ENCODE peak calls at places on chromosomes 3 and 15, in nine cellular contexts. One of them, this sample, is unnamed.

GRCh38 chr3:26191556-26191955 is 401.7 kb downstream of the OXSM start:
- DNase-seq in NB4: no peak
- DNase-seq in heart left ventricle: no peak
- DNase-seq in A549: no peak
- DNase-seq in H1: no peak
- DNase-seq in transverse colon: no peak
- DNase-seq in IMR-90: no peak
- DNase-seq in Peyer's patch: no peak
- DNase-seq in GM12892: no peak
- DNase-seq in this sample: no peak

GRCh38 chr15:43268111-43269105 is 1.7 kb upstream of the TGM5 start:
- DNase-seq in NB4: peak
- DNase-seq in heart left ventricle: no peak
- DNase-seq in A549: no peak
- DNase-seq in H1: no peak
- DNase-seq in transverse colon: no peak
- DNase-seq in IMR-90: no peak
- DNase-seq in Peyer's patch: no peak
- DNase-seq in GM12892: no peak
- DNase-seq in this sample: no peak

GRCh38 chr3:31699309-31699953 is 166.7 kb downstream of the STT3B start:
- DNase-seq in NB4: peak
- DNase-seq in heart left ventricle: no peak
- DNase-seq in A549: peak
- DNase-seq in H1: no peak
- DNase-seq in transverse colon: no peak
- DNase-seq in IMR-90: no peak
- DNase-seq in Peyer's patch: no peak
- DNase-seq in GM12892: no peak
- DNase-seq in this sample: peak

GRCh38 chr3:126540946-126541627 is 17.1 kb downstream of the CHST13 start:
- DNase-seq in NB4: peak
- DNase-seq in heart left ventricle: peak
- DNase-seq in A549: no peak
- DNase-seq in H1: no peak
- DNase-seq in transverse colon: peak
- DNase-seq in IMR-90: no peak
- DNase-seq in Peyer's patch: no peak
- DNase-seq in GM12892: no peak
- DNase-seq in this sample: no peak

GRCh38 chr3:123720638-123721037 is 135.8 kb upstream of the HACD2 start:
- DNase-seq in NB4: no peak
- DNase-seq in heart left ventricle: no peak
- DNase-seq in A549: no peak
- DNase-seq in H1: no peak
- DNase-seq in transverse colon: no peak
- DNase-seq in IMR-90: no peak
- DNase-seq in Peyer's patch: no peak
- DNase-seq in GM12892: no peak
- DNase-seq in this sample: no peak

GRCh38 chr15:44136991-44137477 is 58.0 kb downstream of the FRMD5 start:
- DNase-seq in NB4: no peak
- DNase-seq in heart left ventricle: no peak
- DNase-seq in A549: no peak
- DNase-seq in H1: no peak
- DNase-seq in transverse colon: no peak
- DNase-seq in IMR-90: no peak
- DNase-seq in Peyer's patch: no peak
- DNase-seq in GM12892: no peak
- DNase-seq in this sample: no peak

GRCh38 chr3:193688845-193689714 is 96.1 kb downstream of the OPA1 start:
- DNase-seq in NB4: no peak
- DNase-seq in heart left ventricle: no peak
- DNase-seq in A549: no peak
- DNase-seq in H1: no peak
- DNase-seq in transverse colon: no peak
- DNase-seq in IMR-90: no peak
- DNase-seq in Peyer's patch: no peak
- DNase-seq in GM12892: no peak
- DNase-seq in this sample: no peak

GRCh38 chr3:33425456-33425855 is 14.7 kb downstream of the UBP1 start:
- DNase-seq in NB4: no peak
- DNase-seq in heart left ventricle: no peak
- DNase-seq in A549: no peak
- DNase-seq in H1: no peak
- DNase-seq in transverse colon: no peak
- DNase-seq in IMR-90: no peak
- DNase-seq in Peyer's patch: no peak
- DNase-seq in GM12892: no peak
- DNase-seq in this sample: no peak

GRCh38 chr3:69425249-69425648 is 39.4 kb upstream of the FRMD4B start:
- DNase-seq in NB4: peak
- DNase-seq in heart left ventricle: no peak
- DNase-seq in A549: peak
- DNase-seq in H1: no peak
- DNase-seq in transverse colon: peak
- DNase-seq in IMR-90: peak
- DNase-seq in Peyer's patch: no peak
- DNase-seq in GM12892: peak
- DNase-seq in this sample: no peak

GRCh38 chr15:92510163-92510882 is 116.6 kb downstream of the ST8SIA2 start:
- DNase-seq in NB4: no peak
- DNase-seq in heart left ventricle: no peak
- DNase-seq in A549: peak
- DNase-seq in H1: peak
- DNase-seq in transverse colon: no peak
- DNase-seq in IMR-90: no peak
- DNase-seq in Peyer's patch: no peak
- DNase-seq in GM12892: no peak
- DNase-seq in this sample: no peak

GRCh38 chr3:32374788-32375595 is 16.7 kb upstream of the CMTM7 start:
- DNase-seq in NB4: peak
- DNase-seq in heart left ventricle: peak
- DNase-seq in A549: peak
- DNase-seq in H1: no peak
- DNase-seq in transverse colon: peak
- DNase-seq in IMR-90: peak
- DNase-seq in Peyer's patch: peak
- DNase-seq in GM12892: peak
- DNase-seq in this sample: peak

GRCh38 chr3:47251689-47252088 is 30.9 kb downstream of the KIF9 start:
- DNase-seq in NB4: peak
- DNase-seq in heart left ventricle: no peak
- DNase-seq in A549: no peak
- DNase-seq in H1: no peak
- DNase-seq in transverse colon: no peak
- DNase-seq in IMR-90: no peak
- DNase-seq in Peyer's patch: no peak
- DNase-seq in GM12892: no peak
- DNase-seq in this sample: no peak

GRCh38 chr15:47764666-47765065 is 47.4 kb downstream of the SEMA6D start:
- DNase-seq in NB4: no peak
- DNase-seq in heart left ventricle: no peak
- DNase-seq in A549: no peak
- DNase-seq in H1: no peak
- DNase-seq in transverse colon: no peak
- DNase-seq in IMR-90: no peak
- DNase-seq in Peyer's patch: no peak
- DNase-seq in GM12892: no peak
- DNase-seq in this sample: no peak

GRCh38 chr3:23830869-23831484 is 25.2 kb downstream of the UBE2E1 start:
- DNase-seq in NB4: peak
- DNase-seq in heart left ventricle: no peak
- DNase-seq in A549: no peak
- DNase-seq in H1: no peak
- DNase-seq in transverse colon: no peak
- DNase-seq in IMR-90: no peak
- DNase-seq in Peyer's patch: no peak
- DNase-seq in GM12892: no peak
- DNase-seq in this sample: no peak

GRCh38 chr3:42753757-42754156 is 19.3 kb downstream of the CCDC13 start:
- DNase-seq in NB4: no peak
- DNase-seq in heart left ventricle: no peak
- DNase-seq in A549: no peak
- DNase-seq in H1: no peak
- DNase-seq in transverse colon: no peak
- DNase-seq in IMR-90: no peak
- DNase-seq in Peyer's patch: no peak
- DNase-seq in GM12892: no peak
- DNase-seq in this sample: no peak

GRCh38 chr3:52339612-52340011 is 23.5 kb downstream of the DNAH1 start:
- DNase-seq in NB4: peak
- DNase-seq in heart left ventricle: peak
- DNase-seq in A549: peak
- DNase-seq in H1: no peak
- DNase-seq in transverse colon: peak
- DNase-seq in IMR-90: peak
- DNase-seq in Peyer's patch: peak
- DNase-seq in GM12892: no peak
- DNase-seq in this sample: no peak

GRCh38 chr3:101867521-101867920 is 18.2 kb downstream of the NFKBIZ start:
- DNase-seq in NB4: no peak
- DNase-seq in heart left ventricle: no peak
- DNase-seq in A549: no peak
- DNase-seq in H1: no peak
- DNase-seq in transverse colon: no peak
- DNase-seq in IMR-90: no peak
- DNase-seq in Peyer's patch: no peak
- DNase-seq in GM12892: no peak
- DNase-seq in this sample: no peak

GRCh38 chr3:135192929-135193328 is 397.9 kb downstream of the EPHB1 start:
- DNase-seq in NB4: no peak
- DNase-seq in heart left ventricle: no peak
- DNase-seq in A549: no peak
- DNase-seq in H1: no peak
- DNase-seq in transverse colon: no peak
- DNase-seq in IMR-90: no peak
- DNase-seq in Peyer's patch: no peak
- DNase-seq in GM12892: no peak
- DNase-seq in this sample: no peak
- TF ChIP-seq POLR2A in NB4: no peak
- TF ChIP-seq POLR2A in heart left ventricle: no peak
- TF ChIP-seq POLR2A in A549: no peak
- TF ChIP-seq POLR2A in H1: no peak
- TF ChIP-seq POLR2A in transverse colon: no peak
- TF ChIP-seq POLR2A in IMR-90: no peak
- TF ChIP-seq POLR2A in Peyer's patch: no peak
- TF ChIP-seq POLR2A in GM12892: no peak
- TF ChIP-seq POLR2A in this sample: no peak

DNA sequence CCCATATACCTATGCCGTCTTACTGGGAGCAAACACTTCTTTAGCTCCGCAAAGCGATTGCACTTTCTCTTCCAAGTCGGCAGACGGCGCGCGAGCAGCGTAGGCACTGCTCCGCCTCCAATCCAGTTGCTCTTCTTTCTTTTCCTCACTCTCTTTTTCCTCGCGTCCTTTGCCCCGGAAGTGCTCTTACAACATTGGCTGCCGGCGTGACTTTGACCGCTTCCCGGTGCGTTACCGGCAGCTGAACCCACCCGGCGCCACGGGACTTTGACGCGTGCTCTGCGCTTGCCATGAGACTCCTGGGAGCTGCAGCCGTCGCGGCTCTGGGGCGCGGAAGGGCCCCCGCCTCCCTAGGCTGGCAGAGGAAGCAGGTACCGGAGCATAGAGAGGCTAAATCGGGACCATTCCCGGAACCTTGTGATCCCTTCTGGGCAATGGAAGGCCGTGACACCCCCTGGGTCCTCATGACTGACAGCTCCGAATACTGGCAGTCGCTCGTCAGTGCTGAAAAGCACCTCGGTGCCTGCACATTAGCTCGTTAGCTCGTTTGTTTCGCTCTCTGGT is at the start of gene GFM1:
- DNase-seq in NB4: peak
- DNase-seq in heart left ventricle: peak
- DNase-seq in A549: peak
- DNase-seq in H1: peak
- DNase-seq in transverse colon: peak
- DNase-seq in IMR-90: peak
- DNase-seq in Peyer's patch: peak
- DNase-seq in GM12892: peak
- DNase-seq in this sample: peak
- TF ChIP-seq POLR2A in NB4: peak
- TF ChIP-seq POLR2A in heart left ventricle: peak
- TF ChIP-seq POLR2A in A549: peak
- TF ChIP-seq POLR2A in H1: peak
- TF ChIP-seq POLR2A in transverse colon: peak
- TF ChIP-seq POLR2A in IMR-90: peak
- TF ChIP-seq POLR2A in Peyer's patch: peak
- TF ChIP-seq POLR2A in GM12892: peak
- TF ChIP-seq POLR2A in this sample: peak

GRCh38 chr3:53842436-53843194 is 3.6 kb downstream of the CHDH start:
- DNase-seq in NB4: no peak
- DNase-seq in heart left ventricle: peak
- DNase-seq in A549: peak
- DNase-seq in H1: no peak
- DNase-seq in transverse colon: peak
- DNase-seq in IMR-90: peak
- DNase-seq in Peyer's patch: no peak
- DNase-seq in GM12892: no peak
- DNase-seq in this sample: no peak
- TF ChIP-seq POLR2A in NB4: no peak
- TF ChIP-seq POLR2A in heart left ventricle: no peak
- TF ChIP-seq POLR2A in A549: no peak
- TF ChIP-seq POLR2A in H1: no peak
- TF ChIP-seq POLR2A in transverse colon: no peak
- TF ChIP-seq POLR2A in IMR-90: no peak
- TF ChIP-seq POLR2A in Peyer's patch: no peak
- TF ChIP-seq POLR2A in GM12892: no peak
- TF ChIP-seq POLR2A in this sample: no peak

GRCh38 chr3:172608575-172608974 is 85.3 kb upstream of the TNFSF10 start:
- DNase-seq in NB4: no peak
- DNase-seq in heart left ventricle: no peak
- DNase-seq in A549: no peak
- DNase-seq in H1: no peak
- DNase-seq in transverse colon: no peak
- DNase-seq in IMR-90: no peak
- DNase-seq in Peyer's patch: no peak
- DNase-seq in GM12892: no peak
- DNase-seq in this sample: no peak

GRCh38 chr3:172604895-172605646 is 81.8 kb upstream of the TNFSF10 start:
- DNase-seq in NB4: no peak
- DNase-seq in heart left ventricle: no peak
- DNase-seq in A549: no peak
- DNase-seq in H1: no peak
- DNase-seq in transverse colon: no peak
- DNase-seq in IMR-90: no peak
- DNase-seq in Peyer's patch: no peak
- DNase-seq in GM12892: no peak
- DNase-seq in this sample: no peak

GRCh38 chr3:172609750-172610149 is 86.5 kb upstream of the TNFSF10 start:
- DNase-seq in NB4: no peak
- DNase-seq in heart left ventricle: no peak
- DNase-seq in A549: no peak
- DNase-seq in H1: no peak
- DNase-seq in transverse colon: no peak
- DNase-seq in IMR-90: no peak
- DNase-seq in Peyer's patch: no peak
- DNase-seq in GM12892: no peak
- DNase-seq in this sample: no peak

GRCh38 chr3:172607305-172608121 is 84.3 kb upstream of the TNFSF10 start:
- DNase-seq in NB4: no peak
- DNase-seq in heart left ventricle: no peak
- DNase-seq in A549: no peak
- DNase-seq in H1: peak
- DNase-seq in transverse colon: no peak
- DNase-seq in IMR-90: peak
- DNase-seq in Peyer's patch: no peak
- DNase-seq in GM12892: no peak
- DNase-seq in this sample: no peak

GRCh38 chr3:172606021-172606420 is 82.8 kb upstream of the TNFSF10 start:
- DNase-seq in NB4: no peak
- DNase-seq in heart left ventricle: no peak
- DNase-seq in A549: no peak
- DNase-seq in H1: no peak
- DNase-seq in transverse colon: no peak
- DNase-seq in IMR-90: peak
- DNase-seq in Peyer's patch: no peak
- DNase-seq in GM12892: no peak
- DNase-seq in this sample: no peak
- TF ChIP-seq POLR2A in NB4: no peak
- TF ChIP-seq POLR2A in heart left ventricle: no peak
- TF ChIP-seq POLR2A in A549: no peak
- TF ChIP-seq POLR2A in H1: no peak
- TF ChIP-seq POLR2A in transverse colon: no peak
- TF ChIP-seq POLR2A in IMR-90: no peak
- TF ChIP-seq POLR2A in Peyer's patch: no peak
- TF ChIP-seq POLR2A in GM12892: no peak
- TF ChIP-seq POLR2A in this sample: no peak

This sample was measured in H54.